ENCODE peak calls at places on chromosomes 4 and X, in five cellular contexts. T, E, Y, U and O are unnamed samples.

GRCh38 chrX:147803948-147804347 is 107.8 kb upstream of the FMR1 start:
- DNase-seq in T (no peak), E (no peak), Y (no peak), U (peak), O (no peak)

GRCh38 chr4:40848251-40848650 is 98.5 kb downstream of the NSUN7 start:
- DNase-seq in T (no peak), E (no peak), Y (no peak), U (no peak), O (no peak)

GRCh38 chr4:20430555-20430954 is 178.8 kb downstream of the SLIT2 start:
- DNase-seq in T (no peak), E (no peak), Y (no peak), U (peak), O (no peak)

GRCh38 chr4:143292858-143293257 is 43.8 kb upstream of the GAB1 start:
- DNase-seq in T (no peak), E (no peak), Y (no peak), U (no peak), O (no peak)

GRCh38 chr4:66688674-66689073 is 856.6 kb downstream of the CENPC start:
- DNase-seq in T (no peak), E (no peak), Y (no peak), U (peak), O (no peak)

GRCh38 chr4:86895692-86896488 is 3.7 kb upstream of the C4orf36 start:
- DNase-seq in T (no peak), E (no peak), Y (no peak), U (peak), O (no peak)

GRCh38 chrX:65667503-65668355 is at the start of gene MSN:
- DNase-seq in T (peak), E (peak), Y (peak), U (peak), O (peak)

GRCh38 chr4:157014621-157015591 is 43.3 kb upstream of the PDGFC start:
- DNase-seq in T (no peak), E (no peak), Y (no peak), U (peak), O (no peak)

GRCh38 chrX:118552501-118552900 is 56.9 kb downstream of the DOCK11 start:
- DNase-seq in T (no peak), E (no peak), Y (peak), U (peak), O (no peak)

GRCh38 chr4:128006592-128006991 is 41.4 kb downstream of the ABHD18 start:
- DNase-seq in T (no peak), E (no peak), Y (no peak), U (no peak), O (no peak)

GRCh38 chrX:116009871-116010710 is 160.5 kb upstream of the AGTR2 start:
- DNase-seq in T (no peak), E (no peak), Y (peak), U (no peak), O (no peak)

GRCh38 chr4:128468485-128468989 is 180.9 kb upstream of the PGRMC2 start:
- DNase-seq in T (no peak), E (peak), Y (peak), U (peak), O (no peak)

GRCh38 chrX:69177511-69178162 is 12.4 kb upstream of the PJA1 start:
- DNase-seq in T (no peak), E (no peak), Y (no peak), U (no peak), O (no peak)

GRCh38 chrX:69503228-69503834 is 795 bp upstream of the NALF2 start:
- DNase-seq in T (no peak), E (no peak), Y (no peak), U (no peak), O (no peak)

GRCh38 chr4:40596522-40596921 is 33.1 kb downstream of the RBM47 start:
- DNase-seq in T (no peak), E (no peak), Y (no peak), U (peak), O (no peak)

GRCh38 chrX:44155126-44155525 is 181.9 kb upstream of the NDP start:
- DNase-seq in T (no peak), E (no peak), Y (no peak), U (no peak), O (no peak)

GRCh38 chrX:125203379-125203736 is 116.3 kb upstream of the TEX13C start:
- DNase-seq in T (no peak), E (no peak), Y (no peak), U (no peak), O (peak)

DNA sequence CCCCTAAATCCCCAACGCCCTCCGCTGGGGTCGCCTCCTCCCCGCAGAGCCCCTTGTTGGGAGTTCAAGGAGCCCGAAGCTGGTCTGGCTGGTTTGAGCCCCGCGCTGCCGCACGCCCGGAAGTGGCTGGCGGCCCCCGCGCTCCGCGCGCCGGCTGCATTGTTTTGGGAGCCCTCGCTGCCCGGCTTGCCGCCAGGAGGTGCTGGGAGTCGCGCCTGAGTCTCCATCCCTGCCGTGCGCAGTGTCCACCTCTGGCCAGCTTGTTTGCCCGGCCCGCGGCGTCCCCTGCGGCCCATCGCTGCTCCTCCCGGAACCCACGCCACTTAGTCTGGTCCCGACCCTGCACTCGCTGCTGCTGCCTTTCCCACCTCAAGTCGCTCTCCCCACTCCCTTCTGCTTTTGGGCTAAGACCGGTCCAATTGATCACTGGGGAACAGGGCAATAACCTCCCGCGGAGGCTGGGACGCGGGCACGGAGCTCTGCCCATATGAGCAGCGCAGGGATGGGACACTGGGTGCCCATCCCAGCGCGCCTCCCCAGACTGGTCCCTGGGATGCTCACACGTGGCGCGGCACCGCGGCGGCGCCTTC is 2.2 kb upstream of the SFRP2 start:
- DNase-seq in T (no peak), E (no peak), Y (no peak), U (peak), O (peak)
- H3K4me3 ChIP-seq in T (peak), E (no peak), Y (no peak), U (peak), O (no peak)

GRCh38 chrX:54494166-54494969 is 1.7 kb downstream of the FGD1 start:
- DNase-seq in T (no peak), E (no peak), Y (no peak), U (no peak), O (no peak)
- H3K4me3 ChIP-seq in T (no peak), E (peak), Y (peak), U (peak), O (peak)

GRCh38 chr4:54093609-54094240 is 6.2 kb upstream of the GSX2 start:
- DNase-seq in T (peak), E (no peak), Y (no peak), U (no peak), O (no peak)
- H3K4me3 ChIP-seq in T (no peak), E (no peak), Y (no peak), U (no peak), O (no peak)

DNA sequence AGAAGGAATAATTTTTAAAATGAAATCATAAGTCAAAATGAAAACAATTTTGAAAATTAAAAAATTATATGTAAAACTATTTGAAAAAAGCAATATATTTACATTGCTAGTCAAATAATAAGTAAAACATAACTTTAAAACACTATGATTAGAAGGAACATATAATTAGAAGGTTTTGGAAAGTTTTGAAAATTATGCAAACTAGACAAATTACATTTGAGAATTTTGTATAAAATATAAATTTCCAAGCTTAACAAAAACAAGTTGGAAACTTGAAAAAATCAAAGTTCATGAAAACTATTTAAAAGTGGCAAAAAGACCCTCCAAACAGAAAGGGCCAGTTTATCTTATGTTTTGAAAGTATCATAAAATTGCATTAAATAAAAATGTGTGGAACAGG is 67.6 kb upstream of the TLL1 start:
- DNase-seq in T (no peak), E (no peak), Y (no peak), U (no peak), O (no peak)
- H3K4me3 ChIP-seq in T (no peak), E (no peak), Y (no peak), U (no peak), O (no peak)

DNA sequence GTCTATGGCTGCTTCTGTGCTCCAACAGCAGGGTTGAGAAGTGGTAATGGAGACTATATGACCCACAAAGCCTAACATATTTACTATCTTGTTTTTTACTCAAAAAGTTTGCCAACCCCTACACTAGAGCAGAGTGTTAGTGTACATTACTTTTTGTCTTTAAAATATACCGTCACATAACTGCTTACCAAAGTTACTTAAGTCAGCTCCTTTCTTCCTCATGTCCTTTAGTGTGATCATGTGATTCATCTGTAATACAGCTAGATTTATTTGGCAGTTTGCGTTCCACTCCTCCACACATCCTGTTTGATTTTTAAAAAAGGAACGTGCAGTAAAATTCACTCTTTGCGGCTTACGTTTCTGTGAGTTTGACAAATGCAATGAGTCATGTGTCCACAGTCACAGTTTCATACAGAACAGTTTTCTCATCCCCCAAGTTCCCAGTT is 162.4 kb upstream of the GPRIN3 start:
- DNase-seq in T (no peak), E (no peak), Y (no peak), U (peak), O (no peak)
- H3K4me3 ChIP-seq in T (no peak), E (no peak), Y (no peak), U (peak), O (no peak)